ENCODE peak calls at places on chromosome 20, in eight cellular contexts. Z is right atrium auricular region; E is activated T-helper 1 cell treated with anti-CD3 and anti-CD28 coated beads, Interleukin-2, amount 50 U/mL, for 16 hours; Y is HFF-Myc; O is HTR-8/SVneo; J is GM03348; L is brain microvascular endothelial cell; M is osteoblast. G is an unnamed sample.

GRCh38 chr20:50027611-50028105 is 44.9 kb downstream of the SNAI1 start:
- DNase-seq in Y (peak), E (no peak), J (peak), M (peak), L (peak), O (peak), Z (peak), G (peak)

GRCh38 chr20:34824861-34825529 is 456 bp downstream of the NCOA6 start:
- DNase-seq in J (peak), L (peak), Y (no peak), O (peak), Z (no peak), E (peak), M (peak), G (peak)

GRCh38 chr20:21613512-21613911 is 92.0 kb upstream of the PAX1 start:
- DNase-seq in O (no peak), L (no peak), Y (no peak), E (no peak), M (peak), J (no peak), Z (no peak), G (no peak)

GRCh38 chr20:35776513-35777101 is 4.8 kb downstream of the PHF20 start:
- DNase-seq in Y (no peak), L (peak), O (no peak), M (no peak), E (no peak), Z (peak), J (no peak), G (no peak)

GRCh38 chr20:33444797-33445560 is 1.4 kb upstream of the SNTA1 start:
- DNase-seq in J (no peak), M (peak), E (no peak), O (no peak), Y (no peak), L (no peak), Z (no peak), G (no peak)

GRCh38 chr20:52493177-52493711 is 301.7 kb upstream of the ZFP64 start:
- DNase-seq in J (peak), L (no peak), Z (peak), E (no peak), Y (no peak), M (no peak), O (peak), G (no peak)

GRCh38 chr20:20375862-20376261 is 8.0 kb downstream of the INSM1 start:
- DNase-seq in M (peak), Z (no peak), L (no peak), J (no peak), E (no peak), Y (no peak), O (no peak), G (no peak)

GRCh38 chr20:37524221-37524700 is 3.2 kb downstream of the NNAT start:
- DNase-seq in L (no peak), M (no peak), O (no peak), J (no peak), E (no peak), Z (no peak), Y (no peak), G (no peak)

GRCh38 chr20:31715766-31716165 is 6.9 kb downstream of the BCL2L1 start:
- DNase-seq in O (no peak), L (no peak), E (no peak), Z (no peak), J (no peak), Y (no peak), M (no peak), G (no peak)

GRCh38 chr20:23131766-23132165 is 45.6 kb upstream of the CD93 start:
- DNase-seq in Z (no peak), L (no peak), O (no peak), M (peak), Y (no peak), E (no peak), J (no peak), G (no peak)

GRCh38 chr20:31934968-31935764 is 16.7 kb downstream of the PDRG1 start:
- DNase-seq in Y (no peak), E (no peak), L (no peak), Z (no peak), O (no peak), M (no peak), J (no peak), G (no peak)

GRCh38 chr20:63332488-63333240 is 28.5 kb downstream of the CHRNA4 start:
- DNase-seq in E (no peak), L (no peak), Z (no peak), O (no peak), J (no peak), Y (no peak), M (no peak), G (no peak)

GRCh38 chr20:48702388-48703041 is 125.3 kb downstream of the PREX1 start:
- DNase-seq in Z (no peak), E (no peak), L (no peak), J (no peak), Y (no peak), M (peak), O (no peak), G (no peak)

GRCh38 chr20:44830523-44830922 is 20.2 kb upstream of the RIMS4 start:
- DNase-seq in E (no peak), J (no peak), Z (no peak), L (no peak), Y (no peak), M (no peak), O (no peak), G (no peak)

GRCh38 chr20:6178537-6178936 is 55.7 kb upstream of the FERMT1 start:
- DNase-seq in E (no peak), Z (no peak), J (peak), O (no peak), M (peak), Y (no peak), L (peak), G (peak)

GRCh38 chr20:57618091-57618765 is 2.0 kb downstream of the ZBP1 start:
- DNase-seq in Y (no peak), E (no peak), L (no peak), M (no peak), O (peak), J (no peak), Z (peak), G (peak)

GRCh38 chr20:62012631-62013030 is 53.0 kb downstream of the TAF4 start:
- DNase-seq in L (no peak), J (no peak), E (no peak), O (no peak), Z (no peak), Y (no peak), M (no peak), G (no peak)

GRCh38 chr20:43558412-43559146 is at the start of gene SGK2:
- DNase-seq in Z (no peak), E (no peak), L (peak), O (peak), M (peak), J (no peak), Y (no peak), G (no peak)

GRCh38 chr20:4193053-4193452 is 177.7 kb upstream of the RNF24 start:
- DNase-seq in L (no peak), E (no peak), Y (no peak), M (peak), O (no peak), J (no peak), Z (no peak), G (no peak)

GRCh38 chr20:34570859-34571306 is 12.4 kb downstream of the MAP1LC3A start:
- DNase-seq in M (peak), Y (no peak), E (no peak), Z (no peak), J (no peak), O (no peak), L (peak), G (peak)

GRCh38 chr20:21705466-21706344 is at the start of gene PAX1:
- DNase-seq in L (no peak), M (peak), E (no peak), Y (no peak), O (no peak), J (peak), Z (no peak), G (no peak)

GRCh38 chr20:11502051-11502450 is 415.6 kb upstream of the BTBD3 start:
- DNase-seq in M (no peak), L (no peak), E (no peak), O (no peak), J (no peak), Y (no peak), Z (no peak), G (no peak)

GRCh38 chr20:49340161-49340966 is 62.5 kb upstream of the ZNFX1 start:
- DNase-seq in O (no peak), Y (no peak), L (no peak), M (peak), E (no peak), Z (no peak), J (peak), G (no peak)

GRCh38 chr20:37902504-37903313 is at the start of gene VSTM2L:
- DNase-seq in Z (no peak), O (no peak), Y (no peak), M (peak), L (peak), J (peak), E (no peak), G (no peak)

GRCh38 chr20:36997121-36997520 is 45.6 kb upstream of the SAMHD1 start:
- DNase-seq in E (no peak), L (no peak), J (no peak), M (peak), O (no peak), Z (no peak), Y (no peak), G (peak)

G was measured in RKO.